ENCODE peak calls at places on chromosome 4, in five cellular contexts. C is stimulated activated CD4-positive, alpha-beta T cell treated with anti-CD3 and anti-CD28 coated beads, Interleukin-15, amount 100 ng/mL, for 24 hours; O is cardiac fibroblast; D is AG08396; H is activated CD4-positive, alpha-beta T cell treated with anti-CD3 and anti-CD28 coated beads, Interleukin-2, amount 50 U/mL, for 24 hours. Z is an unnamed sample.

GRCh38 chr4:114081783-114082182 is 102.3 kb upstream of the ARSJ start:
- DNase-seq in H (no peak), D (no peak), C (no peak), O (no peak), Z (no peak)

GRCh38 chr4:26854701-26855100 is 5.9 kb upstream of the STIM2 start:
- DNase-seq in H (no peak), D (no peak), O (no peak), C (no peak), Z (no peak)

GRCh38 chr4:13327991-13328390 is 156.1 kb downstream of the RAB28 start:
- DNase-seq in C (no peak), D (no peak), O (no peak), H (no peak), Z (peak; percentile 16)

GRCh38 chr4:48970471-48970921 is 15.6 kb upstream of the CWH43 start:
- DNase-seq in O (peak; percentile 86), C (peak; percentile 14), H (no peak), D (peak; percentile 45), Z (peak; percentile 50)

GRCh38 chr4:44186096-44186849 is 262.3 kb downstream of the KCTD8 start:
- DNase-seq in D (no peak), H (no peak), C (no peak), O (no peak), Z (no peak)

GRCh38 chr4:6446538-6447451 is 25.6 kb downstream of the PPP2R2C start:
- DNase-seq in H (no peak), O (no peak), C (no peak), D (no peak), Z (no peak)

GRCh38 chr4:2698951-2699505 is 57.1 kb downstream of the TNIP2 start:
- DNase-seq in H (no peak), D (no peak), O (no peak), C (no peak), Z (no peak)

GRCh38 chr4:5773271-5773555 is 62.2 kb downstream of the EVC start:
- DNase-seq in H (no peak), D (no peak), C (no peak), O (peak; percentile 27), Z (peak; percentile 81)

GRCh38 chr4:102497986-102498385 is 3.2 kb upstream of the NFKB1 start:
- DNase-seq in C (no peak), D (no peak), H (no peak), O (no peak), Z (no peak)

GRCh38 chr4:168647976-168648375 is 151.1 kb downstream of the PALLD start:
- DNase-seq in C (no peak), D (no peak), H (no peak), O (no peak), Z (peak; percentile 69)

GRCh38 chr4:60805500-60806313 is 394.4 kb upstream of the ADGRL3 start:
- DNase-seq in H (no peak), O (peak; percentile 65), C (no peak), D (peak; percentile 10), Z (peak; percentile 75)

GRCh38 chr4:4803216-4803903 is 56.1 kb upstream of the MSX1 start:
- DNase-seq in O (no peak), D (no peak), H (no peak), C (no peak), Z (no peak)

GRCh38 chr4:23153076-23153475 is 460.3 kb downstream of the GBA3 start:
- DNase-seq in D (no peak), H (no peak), O (no peak), C (no peak), Z (no peak)

GRCh38 chr4:7519638-7520373 is 85.1 kb upstream of the PSAPL1 start:
- DNase-seq in O (no peak), C (no peak), D (no peak), H (no peak), Z (no peak)

GRCh38 chr4:1337376-1337831 is 9.6 kb upstream of the UVSSA start:
- DNase-seq in C (peak; percentile 82), O (no peak), D (peak; percentile 46), H (no peak), Z (no peak)

GRCh38 chr4:7138223-7139166 is 53.8 kb upstream of the SORCS2 start:
- DNase-seq in H (no peak), C (no peak), D (no peak), O (no peak), Z (no peak)

GRCh38 chr4:55158957-55159356 is 33.6 kb upstream of the KDR start:
- DNase-seq in D (no peak), H (no peak), O (peak; percentile 25), C (no peak), Z (no peak)

GRCh38 chr4:14169460-14169859 is 541.9 kb upstream of the BOD1L1 start:
- DNase-seq in H (no peak), C (no peak), O (peak; percentile 75), D (peak; percentile 8), Z (peak; percentile 74)

GRCh38 chr4:23887989-23888388 is 1.9 kb downstream of the PPARGC1A start:
- DNase-seq in D (no peak), H (no peak), O (no peak), C (no peak), Z (no peak)

GRCh38 chr4:66639361-66639760 is 905.9 kb downstream of the CENPC start:
- DNase-seq in C (no peak), D (no peak), O (peak; percentile 78), H (no peak), Z (peak; percentile 19)

GRCh38 chr4:98664959-98665358 is 6.5 kb upstream of the TSPAN5 start:
- DNase-seq in C (no peak), O (no peak), D (no peak), H (no peak), Z (no peak)

GRCh38 chr4:123365412-123365811 is 31.2 kb upstream of the SPRY1 start:
- DNase-seq in H (no peak), O (no peak), C (no peak), D (no peak), Z (peak; percentile 52)

GRCh38 chr4:121827851-121828250 is 4.2 kb upstream of the CCNA2 start:
- DNase-seq in C (no peak), O (peak; percentile 58), H (no peak), D (peak; percentile 39), Z (peak; percentile 70)

GRCh38 chr4:36385951-36386561 is 104.6 kb downstream of the DTHD1 start:
- DNase-seq in H (no peak), O (no peak), C (no peak), D (no peak), Z (no peak)

Z was measured in choroid plexus epithelial cell.